ENCODE peak calls at places on chromosomes 7 and 10, in seven cellular contexts. W is lower lobe of right lung; U is HuH-7; J is occipital lobe; B is stimulated activated CD4-positive, alpha-beta T cell treated with anti-CD3 and anti-CD28 coated beads, Interleukin-4, amount 100 ng/mL, for 48 hours; E is upper lobe of right lung; Q is frontal cortex. R is an unnamed sample.

GRCh38 chr7:101702362-101702850 is 73.3 kb upstream of the MYL10 start:
- DNase-seq in U (peak; percentile 73), B (no peak), W (no peak), Q (no peak), E (no peak), J (no peak), R (peak; percentile 6)

GRCh38 chr7:56063500-56063881 is 595 bp upstream of the SUMF2 start:
- DNase-seq in J (no peak), B (no peak), E (no peak), W (no peak), U (no peak), Q (no peak), R (no peak)

GRCh38 chr7:110448918-110449317 is 642.0 kb upstream of the LRRN3 start:
- DNase-seq in W (no peak), E (no peak), Q (no peak), J (no peak), U (no peak), B (no peak), R (no peak)

GRCh38 chr10:101130984-101131961 is at the start of gene TLX1:
- DNase-seq in E (no peak), J (no peak), W (no peak), B (no peak), U (peak; percentile 77), Q (no peak), R (peak; percentile 47)

GRCh38 chr7:142488234-142488633 is 230.4 kb upstream of the PRSS58 start:
- DNase-seq in Q (no peak), J (no peak), B (no peak), E (no peak), U (no peak), W (no peak), R (no peak)

GRCh38 chr10:90075995-90076394 is 374.6 kb downstream of the KIF20B start:
- DNase-seq in U (no peak), W (no peak), E (no peak), Q (no peak), B (no peak), J (no peak), R (no peak)

GRCh38 chr10:132931258-132931657 is 11.1 kb downstream of the CFAP46 start:
- DNase-seq in U (no peak), E (peak; percentile 43), B (no peak), J (no peak), W (no peak), Q (no peak), R (no peak)

GRCh38 chr10:2145486-2145885 is 408.2 kb upstream of the ADARB2 start:
- DNase-seq in Q (no peak), E (no peak), J (no peak), B (no peak), W (no peak), U (no peak), R (no peak)

GRCh38 chr10:89475567-89475966 is 59.8 kb downstream of the SLC16A12 start:
- DNase-seq in Q (no peak), B (no peak), W (no peak), E (no peak), U (no peak), J (no peak), R (no peak)

GRCh38 chr10:34721201-34721840 is 93.8 kb downstream of the PARD3 start:
- DNase-seq in U (no peak), E (no peak), Q (no peak), B (no peak), J (no peak), W (no peak), R (no peak)

GRCh38 chr10:31977440-31978157 is 49.0 kb upstream of the ARHGAP12 start:
- DNase-seq in E (no peak), Q (no peak), B (no peak), W (no peak), U (no peak), J (no peak), R (no peak)

GRCh38 chr7:112297681-112298080 is 91.2 kb downstream of the ZNF277 start:
- DNase-seq in U (no peak), B (no peak), J (no peak), E (no peak), Q (no peak), W (no peak), R (no peak)

GRCh38 chr10:22002531-22003110 is 909 bp downstream of the DNAJC1 start:
- DNase-seq in Q (peak; percentile 8), J (peak; percentile 34), E (no peak), U (no peak), W (no peak), B (no peak), R (no peak)

GRCh38 chr10:30284860-30285594 is 64.1 kb downstream of the MTPAP start:
- DNase-seq in E (no peak), W (no peak), U (no peak), Q (no peak), B (no peak), J (no peak), R (no peak)

GRCh38 chr10:48880016-48880705 is 59.5 kb downstream of the LRRC18 start:
- DNase-seq in B (no peak), J (no peak), W (no peak), Q (no peak), U (no peak), E (no peak), R (no peak)

GRCh38 chr7:159148430-159149395 is 4.0 kb upstream of the VIPR2 start:
- DNase-seq in U (no peak), E (no peak), J (no peak), W (no peak), Q (no peak), B (no peak), R (no peak)

GRCh38 chr7:82444220-82445049 is 858 bp upstream of the CACNA2D1 start:
- DNase-seq in U (peak; percentile 13), E (peak; percentile 66), W (no peak), B (no peak), Q (no peak), J (no peak), R (no peak)

R was measured in D721Med.